ENCODE peak calls at places on chromosomes 4 and X, in seven cellular contexts. F is psoas muscle; M is activated naive CD8-positive, alpha-beta T cell treated with anti-CD3 and anti-CD28 coated beads for 36 hours; X is iris pigment epithelial cell; C is left colon; N is hepatocyte; H is activated naive CD4-positive, alpha-beta T cell treated with anti-CD3 and anti-CD28 coated beads for 36 hours. A is an unnamed sample.

GRCh38 chrX:153922932-153923857 is 2.9 kb downstream of the ARHGAP4 start:
- DNase-seq in F (peak), M (no peak), X (peak), C (peak), N (peak), H (no peak), A (peak)

GRCh38 chr4:106583108-106583507 is 214.5 kb upstream of the GIMD1 start:
- DNase-seq in F (no peak), M (no peak), X (peak), C (no peak), N (no peak), H (no peak), A (no peak)

GRCh38 chrX:30592846-30593245 is 15.3 kb upstream of the TASL start:
- DNase-seq in F (no peak), M (no peak), X (no peak), C (no peak), N (no peak), H (no peak), A (no peak)

GRCh38 chr4:169110633-169111032 is 100.6 kb upstream of the CBR4 start:
- DNase-seq in F (no peak), M (no peak), X (peak), C (no peak), N (no peak), H (no peak), A (no peak)

GRCh38 chr4:120331486-120332281 is 265.0 kb upstream of the MAD2L1 start:
- DNase-seq in F (no peak), M (no peak), X (peak), C (no peak), N (no peak), H (peak), A (peak)

GRCh38 chr4:165185448-165185847 is 21.9 kb upstream of the KLHL2 start:
- DNase-seq in F (no peak), M (no peak), X (no peak), C (no peak), N (no peak), H (no peak), A (no peak)

GRCh38 chr4:98509641-98510170 is 148.7 kb downstream of the TSPAN5 start:
- DNase-seq in F (no peak), M (no peak), X (no peak), C (no peak), N (no peak), H (no peak), A (no peak)

GRCh38 chrX:129423191-129423590 is 100.1 kb downstream of the SMARCA1 start:
- DNase-seq in F (no peak), M (no peak), X (no peak), C (no peak), N (no peak), H (no peak), A (no peak)

GRCh38 chr4:87967193-87967592 is 8.3 kb upstream of the SPP1 start:
- DNase-seq in F (peak), M (no peak), X (no peak), C (no peak), N (no peak), H (no peak), A (no peak)

A was measured in osteoblast.